ENCODE peak calls at places on chromosomes 13 and 19, in nine cellular contexts. Q, S, H, U, T, R, N, J and G are unnamed samples.

GRCh38 chr19:1425102-1425842 is 12.9 kb upstream of the RPS15 start:
- DNase-seq in H (no peak), R (no peak), N (no peak), T (no peak), S (no peak), Q (no peak), J (no peak), U (no peak), G (no peak)

GRCh38 chr19:3196933-3197205 is 11.1 kb downstream of the NCLN start:
- DNase-seq in R (no peak), U (no peak), T (no peak), H (no peak), N (no peak), S (no peak), Q (no peak), J (no peak), G (no peak)

GRCh38 chr19:46133101-46133627 is 8.7 kb upstream of the IGFL3 start:
- DNase-seq in R (peak; percentile 13), H (peak; percentile 29), Q (no peak), U (peak; percentile 96), T (peak; percentile 30), S (peak; percentile 94), J (peak; percentile 49), N (peak; percentile 53), G (no peak)

GRCh38 chr19:30711296-30711695 is 339.1 kb downstream of the ZNF536 start:
- DNase-seq in S (no peak), J (no peak), T (peak; percentile 87), H (no peak), R (no peak), N (no peak), U (no peak), Q (no peak), G (no peak)

GRCh38 chr13:27251166-27252088 is at the start of gene RPL21:
- DNase-seq in U (peak; percentile 99), N (peak; percentile 80), R (peak; percentile 97), J (peak; percentile 68), T (peak; percentile 97), Q (peak; percentile 93), H (peak; percentile 80), S (peak; percentile 97), G (peak; percentile 85)

GRCh38 chr13:64441740-64442139 is 2788.4 kb downstream of the PCDH9 start:
- DNase-seq in Q (no peak), H (no peak), R (no peak), U (no peak), T (no peak), J (no peak), N (no peak), S (no peak), G (no peak)

GRCh38 chr19:32522967-32523366 is 58.0 kb upstream of the PDCD5 start:
- DNase-seq in N (no peak), S (no peak), U (no peak), T (no peak), R (no peak), J (no peak), H (no peak), Q (no peak), G (no peak)

GRCh38 chr13:65606622-65607021 is 1623.5 kb downstream of the PCDH9 start:
- DNase-seq in J (no peak), H (no peak), U (peak; percentile 86), S (no peak), T (no peak), N (no peak), Q (no peak), R (no peak), G (no peak)

GRCh38 chr13:29513981-29514719 is 81.3 kb downstream of the SLC7A1 start:
- DNase-seq in U (no peak), S (no peak), T (no peak), J (no peak), H (no peak), N (no peak), R (no peak), Q (no peak), G (no peak)

GRCh38 chr13:84208251-84208650 is 326.0 kb upstream of the SLITRK1 start:
- DNase-seq in T (no peak), H (no peak), S (no peak), U (no peak), Q (no peak), N (no peak), R (peak; percentile 0), J (no peak), G (no peak)

GRCh38 chr19:35959040-35959967 is 23.1 kb downstream of the LRFN3 start:
- DNase-seq in J (no peak), R (no peak), Q (peak; percentile 64), U (no peak), T (no peak), N (no peak), H (no peak), S (no peak), G (peak; percentile 69)

GRCh38 chr19:18322759-18323460 is at the start of gene LSM4:
- DNase-seq in T (peak; percentile 99), U (peak; percentile 95), R (peak; percentile 99), H (peak; percentile 71), S (peak; percentile 97), Q (peak; percentile 100), N (peak; percentile 95), J (peak; percentile 99), G (peak; percentile 98)

GRCh38 chr19:41734585-41734984 is 20.7 kb upstream of the CEACAM6 start:
- DNase-seq in U (no peak), S (no peak), Q (no peak), H (no peak), J (no peak), N (no peak), T (no peak), R (no peak), G (no peak)

GRCh38 chr13:65613004-65613403 is 1617.1 kb downstream of the PCDH9 start:
- DNase-seq in U (no peak), H (no peak), N (no peak), J (no peak), Q (no peak), T (no peak), R (no peak), S (peak; percentile 2), G (no peak)

GRCh38 chr13:98791611-98792010 is 39.1 kb upstream of the SLC15A1 start:
- DNase-seq in Q (no peak), J (no peak), R (no peak), H (no peak), U (no peak), S (no peak), T (no peak), N (no peak), G (no peak)

GRCh38 chr19:51664131-51664530 is 17.5 kb upstream of the SIGLEC14 start:
- DNase-seq in Q (no peak), H (no peak), U (no peak), S (no peak), T (no peak), N (no peak), R (no peak), J (no peak), G (no peak)

GRCh38 chr19:42246143-42246868 is 3.9 kb upstream of the GSK3A start:
- DNase-seq in U (peak; percentile 81), R (no peak), Q (no peak), T (peak; percentile 69), H (no peak), J (no peak), S (peak; percentile 85), N (no peak), G (no peak)

GRCh38 chr19:49679832-49680472 is 2.9 kb downstream of the PRMT1 start:
- DNase-seq in R (no peak), T (no peak), N (no peak), U (no peak), J (no peak), Q (no peak), S (no peak), H (no peak), G (no peak)

GRCh38 chr19:18744019-18744418 is 47.1 kb downstream of the COMP start:
- DNase-seq in U (no peak), N (no peak), R (no peak), Q (no peak), S (no peak), T (no peak), H (no peak), J (no peak), G (no peak)

GRCh38 chr19:3123088-3123721 is 12.6 kb upstream of the GNA15 start:
- DNase-seq in U (no peak), Q (peak; percentile 9), N (no peak), H (no peak), R (no peak), S (no peak), T (no peak), J (no peak), G (no peak)

GRCh38 chr13:97977376-97977705 is 23.9 kb downstream of the IPO5 start:
- DNase-seq in N (no peak), T (no peak), S (no peak), U (peak; percentile 28), Q (no peak), J (no peak), H (no peak), R (no peak), G (no peak)

GRCh38 chr19:23520441-23520840 is 125.2 kb upstream of the ZNF91 start:
- DNase-seq in T (no peak), R (no peak), N (no peak), U (no peak), Q (no peak), S (no peak), H (no peak), J (no peak), G (no peak)
- TF ChIP-seq CTCF in T (no peak), R (no peak), N (no peak), U (no peak), Q (no peak), S (no peak), H (no peak), J (no peak), G (no peak)

GRCh38 chr19:40244596-40244995 is 18.1 kb upstream of the CCNP start:
- DNase-seq in H (no peak), R (no peak), U (no peak), J (no peak), S (no peak), Q (no peak), T (no peak), N (no peak), G (no peak)
- TF ChIP-seq CTCF in H (no peak), R (no peak), U (no peak), J (no peak), S (no peak), Q (no peak), T (no peak), N (no peak), G (no peak)

GRCh38 chr19:55146078-55146647 is 2.8 kb downstream of the TNNT1 start:
- DNase-seq in H (no peak), J (no peak), U (no peak), S (peak; percentile 85), R (no peak), T (peak; percentile 68), Q (no peak), N (no peak), G (peak; percentile 74)
- TF ChIP-seq CTCF in H (peak; percentile 89), J (peak; percentile 55), U (peak; percentile 47), S (peak; percentile 94), R (peak; percentile 52), T (peak; percentile 55), Q (peak; percentile 75), N (peak; percentile 63), G (peak; percentile 45)

DNA sequence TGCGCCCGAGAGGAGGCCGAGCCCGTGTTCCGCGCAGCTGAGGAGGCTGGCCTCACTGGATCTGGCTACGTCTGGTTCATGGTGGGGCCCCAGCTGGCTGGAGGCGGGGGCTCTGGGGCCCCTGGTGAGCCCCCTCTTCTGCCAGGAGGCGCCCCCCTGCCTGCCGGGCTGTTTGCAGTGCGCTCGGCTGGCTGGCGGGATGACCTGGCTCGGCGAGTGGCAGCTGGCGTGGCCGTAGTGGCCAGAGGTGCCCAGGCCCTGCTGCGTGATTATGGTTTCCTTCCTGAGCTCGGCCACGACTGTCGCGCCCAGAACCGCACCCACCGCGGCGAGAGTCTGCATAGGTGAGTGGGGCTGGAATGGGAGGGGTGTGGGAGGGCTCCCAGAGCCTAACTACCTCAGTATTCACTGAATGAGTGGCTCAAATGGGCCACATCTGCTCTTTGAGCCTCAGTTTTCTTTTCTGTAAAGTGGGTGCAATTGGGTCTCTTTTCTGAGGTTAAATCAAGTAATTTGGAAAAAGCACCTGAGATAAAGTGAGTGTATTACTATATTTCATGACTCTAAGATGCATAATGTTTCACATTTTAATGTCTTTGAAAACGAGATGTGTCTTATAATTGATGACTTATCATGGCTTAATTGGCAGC is 11.7 kb downstream of the GRIN2D start:
- DNase-seq in J (no peak), T (no peak), R (no peak), H (no peak), S (no peak), N (no peak), U (no peak), Q (no peak), G (no peak)
- TF ChIP-seq CTCF in J (no peak), T (no peak), R (no peak), H (no peak), S (no peak), N (no peak), U (no peak), Q (no peak), G (no peak)